ENCODE peak calls at places on chromosomes 3 and 15, in eight cellular contexts. Q, Z, W, I, J, X, M and E are unnamed samples. For H3K4me1, the result is how much of the 10 kb centered on the place peaks cover.

GRCh38 chr3:129078510-129078909 is 17.9 kb downstream of the GP9 start:
- DNase-seq in M (no peak), I (no peak), Q (no peak), W (no peak), X (no peak), Z (no peak), J (no peak), E (no peak)

GRCh38 chr15:27933562-27933961 is 165.6 kb downstream of the OCA2 start:
- DNase-seq in J (no peak), I (no peak), X (no peak), Z (no peak), M (no peak), W (no peak), Q (no peak), E (no peak)

GRCh38 chr15:65303687-65304392 is 637 bp upstream of the RNU5B-1 start:
- DNase-seq in J (peak), Z (peak), Q (peak), X (peak), W (peak), I (peak), M (peak), E (peak)

GRCh38 chr15:28894631-28895030 is 8.9 kb downstream of the APBA2 start:
- DNase-seq in J (no peak), Z (no peak), W (no peak), Q (no peak), M (no peak), X (no peak), I (no peak), E (no peak)

GRCh38 chr3:71006810-71007785 is 576.4 kb downstream of the FOXP1 start:
- DNase-seq in M (no peak), Z (no peak), J (peak), X (no peak), Q (no peak), I (peak), W (peak), E (no peak)

GRCh38 chr15:52115598-52116427 is 3.2 kb upstream of the BCL2L10 start:
- DNase-seq in I (peak), Q (no peak), J (no peak), W (no peak), Z (no peak), X (no peak), M (peak), E (no peak)

GRCh38 chr3:11626084-11626463 is 17.6 kb downstream of the VGLL4 start:
- DNase-seq in M (no peak), I (no peak), Z (no peak), W (no peak), J (no peak), Q (no peak), X (no peak), E (no peak)

GRCh38 chr15:40930430-40931299 is 1.5 kb downstream of the DLL4 start:
- DNase-seq in I (peak), X (peak), M (no peak), Q (no peak), Z (peak), W (no peak), J (peak), E (peak)

GRCh38 chr15:81966628-81967027 is 79.2 kb downstream of the MEX3B start:
- DNase-seq in Z (no peak), Q (no peak), J (no peak), X (no peak), I (no peak), M (no peak), W (no peak), E (no peak)

GRCh38 chr15:80494311-80494710 is 90.1 kb downstream of the ARNT2 start:
- DNase-seq in M (no peak), Z (no peak), Q (no peak), J (no peak), X (no peak), I (no peak), W (peak), E (peak)

GRCh38 chr3:186589856-186590579 is 19.5 kb downstream of the DNAJB11 start:
- DNase-seq in Z (peak), X (peak), W (peak), I (peak), Q (no peak), J (peak), M (no peak), E (peak)

GRCh38 chr15:92636950-92637481 is 18.6 kb downstream of the FAM174B start:
- DNase-seq in Z (peak), X (peak), W (no peak), I (peak), M (peak), J (peak), Q (no peak), E (peak)

GRCh38 chr3:158709666-158710083 is 22.6 kb downstream of the RARRES1 start:
- DNase-seq in J (peak), M (no peak), Z (no peak), X (no peak), W (peak), Q (no peak), I (peak), E (no peak)

GRCh38 chr3:151971814-151972579 is 98.6 kb downstream of the SUCNR1 start:
- DNase-seq in X (no peak), I (no peak), J (no peak), Z (peak), Q (no peak), M (peak), W (no peak), E (peak)

GRCh38 chr3:119418091-119418512 is 45.3 kb downstream of the TMEM39A start:
- DNase-seq in Z (no peak), W (no peak), J (no peak), X (no peak), Q (no peak), I (no peak), M (no peak), E (peak)

GRCh38 chr15:66927326-66928077 is 137.9 kb upstream of the SMAD3 start:
- DNase-seq in W (no peak), Q (no peak), M (no peak), J (no peak), I (no peak), X (no peak), Z (no peak), E (no peak)

GRCh38 chr3:156599061-156599460 is 44.1 kb upstream of the SSR3 start:
- DNase-seq in M (no peak), W (no peak), Q (no peak), Z (no peak), X (no peak), J (no peak), I (no peak), E (no peak)

GRCh38 chr3:24364359-24364758 is 130.3 kb downstream of the THRB start:
- DNase-seq in X (no peak), M (no peak), I (no peak), Z (no peak), J (no peak), Q (no peak), W (no peak), E (no peak)

GRCh38 chr3:56796202-56796601 is 5.5 kb downstream of the ARHGEF3 start:
- DNase-seq in I (peak), X (no peak), Z (no peak), W (no peak), Q (no peak), J (peak), M (no peak), E (no peak)

GRCh38 chr15:90883971-90884718 is at the start of gene FES:
- DNase-seq in X (peak), J (no peak), M (peak), Q (peak), I (peak), Z (no peak), W (no peak), E (no peak)

GRCh38 chr15:98904466-98905048 is 103.0 kb downstream of the PGPEP1L start:
- DNase-seq in X (no peak), J (peak), W (peak), Q (peak), Z (peak), I (no peak), M (no peak), E (peak)

GRCh38 chr3:12185172-12185710 is 26.5 kb upstream of the TIMP4 start:
- DNase-seq in Q (no peak), X (no peak), M (no peak), Z (no peak), J (no peak), I (no peak), W (no peak), E (no peak)

GRCh38 chr3:142853270-142854163 is 35.4 kb downstream of the PCOLCE2 start:
- DNase-seq in W (peak), M (peak), X (no peak), I (peak), Q (no peak), J (peak), Z (peak), E (no peak)
- TF ChIP-seq CTCF in W (no peak), M (no peak), X (no peak), I (no peak), Q (no peak), J (no peak), Z (no peak), E (no peak)

DNA sequence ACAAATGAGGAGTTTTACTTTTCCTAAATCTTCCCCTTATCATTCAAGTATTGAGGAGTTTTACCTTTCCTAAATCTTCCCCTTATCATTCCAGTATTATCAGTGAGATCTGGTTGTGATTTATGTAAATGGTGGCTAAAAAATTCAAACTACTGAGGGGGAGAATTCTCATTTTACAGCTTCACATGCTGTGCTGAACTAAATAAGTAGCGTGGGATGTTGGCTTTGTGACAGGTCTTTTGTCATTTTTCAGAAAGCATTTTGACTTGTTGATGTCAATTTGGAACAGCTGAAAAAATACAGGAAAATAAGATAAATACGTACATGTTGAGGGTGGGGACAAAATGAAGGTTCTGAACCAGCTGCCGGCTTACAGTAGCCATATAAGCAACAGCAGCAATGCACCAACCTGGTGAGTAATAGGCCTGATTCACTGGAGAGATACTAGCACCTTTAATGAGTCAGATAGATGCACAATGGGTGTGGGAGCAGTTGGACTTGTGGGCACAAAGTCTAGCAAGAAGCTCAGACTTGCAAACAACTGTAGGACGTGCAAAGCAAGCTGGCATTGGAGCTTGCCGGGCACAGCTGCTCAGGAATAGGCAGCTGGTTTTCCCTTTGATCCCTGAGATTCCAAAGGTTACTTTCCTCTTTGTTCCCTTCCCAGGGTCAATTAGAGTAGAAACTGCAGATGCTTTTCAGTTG is 12.8 kb downstream of the B3GNT5 start:
- DNase-seq in W (peak), I (peak), J (peak), Z (peak), M (peak), Q (no peak), X (no peak), E (peak)
- H3K4me1 ChIP-seq in W (under half), I (under half), J (half or more), Z (half or more), M (under half), Q (under half), X (under half), E (under half)

DNA sequence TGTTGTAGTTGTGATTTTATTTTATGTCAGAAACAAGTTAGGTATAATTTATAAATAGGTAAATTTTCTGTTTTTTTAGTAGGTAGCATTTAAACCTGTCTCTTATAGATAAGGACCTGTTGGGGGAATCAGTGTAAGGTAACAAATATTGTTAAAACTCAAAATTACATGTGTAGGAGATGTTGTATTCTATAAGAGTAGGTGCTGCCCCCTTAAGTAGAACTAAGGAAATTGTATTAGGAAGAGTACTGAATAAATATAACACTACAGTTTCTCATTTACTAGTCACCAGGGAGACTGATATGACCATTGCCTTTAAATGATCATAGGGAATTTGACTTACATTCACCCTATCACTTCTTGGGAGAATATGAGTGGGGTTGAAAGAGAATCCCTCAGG is 31.2 kb downstream of the SLC25A36 start:
- DNase-seq in J (peak), I (no peak), X (no peak), Z (no peak), W (no peak), M (no peak), Q (no peak), E (no peak)
- TF ChIP-seq CTCF in J (peak), I (no peak), X (peak), Z (peak), W (peak), M (no peak), Q (no peak), E (peak)

GRCh38 chr15:58465070-58465469 is 33.3 kb downstream of the LIPC start:
- DNase-seq in X (no peak), J (no peak), Z (no peak), W (no peak), M (no peak), I (no peak), Q (no peak), E (no peak)
- H3K4me1 ChIP-seq in X (under half), J (under half), Z (half or more), W (under half), M (under half), I (under half), Q (under half), E (half or more)

GRCh38 chr3:64668582-64669510 is 19.0 kb downstream of the ADAMTS9 start:
- DNase-seq in X (no peak), I (no peak), Q (no peak), M (no peak), W (no peak), Z (no peak), J (no peak), E (no peak)

GRCh38 chr3:64664397-64664796 is 23.4 kb downstream of the ADAMTS9 start:
- DNase-seq in X (no peak), W (no peak), I (no peak), Z (no peak), J (no peak), M (no peak), Q (no peak), E (no peak)

GRCh38 chr3:64666171-64666581 is 21.6 kb downstream of the ADAMTS9 start:
- DNase-seq in X (no peak), Z (no peak), W (peak), M (no peak), Q (no peak), J (peak), I (peak), E (peak)

GRCh38 chr3:64667138-64667537 is 20.7 kb downstream of the ADAMTS9 start:
- DNase-seq in J (peak), Z (no peak), W (no peak), Q (no peak), I (no peak), M (no peak), X (no peak), E (no peak)

DNA sequence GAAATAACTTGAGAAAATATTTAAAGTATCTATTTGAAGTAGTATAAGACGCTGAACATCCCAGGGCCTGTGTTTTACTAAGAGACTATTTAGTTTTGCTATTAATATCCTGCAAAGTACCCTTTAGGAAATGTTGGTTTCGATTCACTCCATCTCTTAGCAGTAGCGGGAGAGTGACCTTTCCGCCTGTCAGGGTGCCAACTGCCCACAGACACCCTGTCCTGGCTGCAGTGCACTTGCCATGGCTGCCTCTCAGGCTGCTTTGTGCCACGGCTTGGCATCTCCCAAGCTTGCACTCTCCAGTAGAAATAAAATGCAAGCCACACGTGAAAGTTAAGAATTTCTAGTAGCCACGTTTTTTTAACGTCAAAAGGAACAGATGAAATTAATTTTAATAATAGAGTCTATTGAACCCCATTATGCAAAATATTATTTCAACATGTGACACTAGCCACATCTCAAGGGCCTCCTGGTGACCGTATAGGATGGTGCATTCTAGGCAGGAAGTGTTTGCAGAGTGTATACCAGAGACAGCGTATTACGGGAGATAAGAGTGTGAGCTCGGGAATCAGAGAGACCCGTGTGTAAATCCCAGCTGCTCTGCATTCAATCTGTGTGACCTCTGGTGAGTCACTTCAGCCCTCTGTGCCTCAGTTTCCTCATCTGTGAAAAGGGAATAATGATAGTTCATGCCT is 19.8 kb downstream of the ADAMTS9 start:
- DNase-seq in I (peak), Z (no peak), M (no peak), W (no peak), J (no peak), X (peak), Q (peak), E (no peak)
- TF ChIP-seq CTCF in I (no peak), Z (no peak), M (no peak), W (no peak), J (no peak), X (no peak), Q (peak), E (no peak)

DNA sequence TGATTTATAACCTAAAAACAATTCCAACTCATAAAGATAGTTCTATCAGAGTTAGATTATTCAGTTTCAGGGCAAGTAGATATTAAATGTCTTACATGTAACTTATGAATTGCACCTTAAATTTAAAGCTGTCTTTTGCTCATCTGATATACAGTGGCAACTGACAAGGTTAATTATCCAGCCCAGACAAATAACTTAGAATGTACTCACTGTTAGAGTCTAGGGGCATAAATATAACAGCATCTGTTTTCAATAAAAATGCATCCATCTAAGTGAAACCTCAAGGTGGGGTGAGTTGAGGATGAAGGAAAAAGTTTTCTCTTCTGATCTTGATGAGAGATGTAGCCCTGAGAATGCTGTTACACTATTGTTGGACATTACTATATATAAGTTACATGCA is 112.6 kb downstream of the FBN1 start:
- DNase-seq in Q (no peak), M (no peak), I (no peak), J (no peak), X (no peak), W (no peak), Z (no peak), E (no peak)
- H3K4me1 ChIP-seq in Q (under half), M (under half), I (under half), J (under half), X (under half), W (under half), Z (under half), E (under half)